ENCODE peak calls at places on chromosomes 11 and 22, in five cellular contexts. One of them, this sample, is unnamed. For H3K9me3, the result is how much of the 10 kb centered on the place peaks cover.

GRCh38 chr11:78812513-78813293 is 238.0 kb upstream of the NARS2 start:
- DNase-seq in CD4-positive, alpha-beta memory T cell: no peak
- DNase-seq in heart left ventricle: no peak
- DNase-seq in lower lobe of right lung: no peak
- DNase-seq in fibroblast of lung: no peak
- DNase-seq in this sample: no peak

GRCh38 chr11:120208777-120209176 is 2.1 kb upstream of the OAF start:
- DNase-seq in lower lobe of right lung: no peak
- DNase-seq in fibroblast of lung: peak
- DNase-seq in heart left ventricle: peak
- DNase-seq in CD4-positive, alpha-beta memory T cell: no peak
- DNase-seq in this sample: no peak

GRCh38 chr11:58466293-58466692 is 24.3 kb upstream of the OR5B12 start:
- DNase-seq in fibroblast of lung: no peak
- DNase-seq in CD4-positive, alpha-beta memory T cell: no peak
- DNase-seq in lower lobe of right lung: no peak
- DNase-seq in heart left ventricle: no peak
- DNase-seq in this sample: no peak

GRCh38 chr22:22508274-22509176 is at the start of gene ZNF280B:
- DNase-seq in heart left ventricle: peak
- DNase-seq in lower lobe of right lung: peak
- DNase-seq in CD4-positive, alpha-beta memory T cell: peak
- DNase-seq in fibroblast of lung: peak
- DNase-seq in this sample: peak

GRCh38 chr11:69641681-69642548 is 959 bp downstream of the CCND1 start:
- DNase-seq in CD4-positive, alpha-beta memory T cell: no peak
- DNase-seq in fibroblast of lung: no peak
- DNase-seq in lower lobe of right lung: no peak
- DNase-seq in heart left ventricle: no peak
- DNase-seq in this sample: no peak

GRCh38 chr11:4665424-4665823 is 21.6 kb downstream of the OR51E1 start:
- DNase-seq in heart left ventricle: no peak
- DNase-seq in lower lobe of right lung: no peak
- DNase-seq in CD4-positive, alpha-beta memory T cell: no peak
- DNase-seq in fibroblast of lung: peak
- DNase-seq in this sample: no peak

GRCh38 chr11:65559951-65560537 is 1.9 kb upstream of the LTBP3 start:
- DNase-seq in lower lobe of right lung: no peak
- DNase-seq in CD4-positive, alpha-beta memory T cell: no peak
- DNase-seq in heart left ventricle: no peak
- DNase-seq in fibroblast of lung: peak
- DNase-seq in this sample: no peak

GRCh38 chr11:121372671-121373429 is 79.3 kb upstream of the SORL1 start:
- DNase-seq in heart left ventricle: no peak
- DNase-seq in fibroblast of lung: no peak
- DNase-seq in lower lobe of right lung: no peak
- DNase-seq in CD4-positive, alpha-beta memory T cell: peak
- DNase-seq in this sample: no peak

GRCh38 chr11:76683496-76684095 is 13.0 kb upstream of the LRRC32 start:
- DNase-seq in lower lobe of right lung: no peak
- DNase-seq in fibroblast of lung: no peak
- DNase-seq in CD4-positive, alpha-beta memory T cell: no peak
- DNase-seq in heart left ventricle: no peak
- DNase-seq in this sample: no peak
- H3K9me3 ChIP-seq in lower lobe of right lung: under half
- H3K9me3 ChIP-seq in fibroblast of lung: under half
- H3K9me3 ChIP-seq in CD4-positive, alpha-beta memory T cell: under half
- H3K9me3 ChIP-seq in heart left ventricle: under half
- H3K9me3 ChIP-seq in this sample: under half

GRCh38 chr11:71066311-71066710 is 186.1 kb downstream of the SHANK2 start:
- DNase-seq in fibroblast of lung: no peak
- DNase-seq in CD4-positive, alpha-beta memory T cell: no peak
- DNase-seq in heart left ventricle: no peak
- DNase-seq in lower lobe of right lung: no peak
- DNase-seq in this sample: no peak

GRCh38 chr11:71065794-71066193 is 186.6 kb downstream of the SHANK2 start:
- DNase-seq in CD4-positive, alpha-beta memory T cell: no peak
- DNase-seq in fibroblast of lung: no peak
- DNase-seq in heart left ventricle: no peak
- DNase-seq in lower lobe of right lung: no peak
- DNase-seq in this sample: no peak

GRCh38 chr11:71064183-71064582 is 188.2 kb downstream of the SHANK2 start:
- DNase-seq in lower lobe of right lung: no peak
- DNase-seq in CD4-positive, alpha-beta memory T cell: no peak
- DNase-seq in heart left ventricle: no peak
- DNase-seq in fibroblast of lung: no peak
- DNase-seq in this sample: no peak

GRCh38 chr11:71063129-71063528 is 189.2 kb downstream of the SHANK2 start:
- DNase-seq in CD4-positive, alpha-beta memory T cell: no peak
- DNase-seq in heart left ventricle: no peak
- DNase-seq in lower lobe of right lung: no peak
- DNase-seq in fibroblast of lung: no peak
- DNase-seq in this sample: no peak

GRCh38 chr11:71064702-71065515 is 187.5 kb downstream of the SHANK2 start:
- DNase-seq in heart left ventricle: no peak
- DNase-seq in fibroblast of lung: no peak
- DNase-seq in lower lobe of right lung: no peak
- DNase-seq in CD4-positive, alpha-beta memory T cell: no peak
- DNase-seq in this sample: no peak
- H3K9me3 ChIP-seq in heart left ventricle: under half
- H3K9me3 ChIP-seq in fibroblast of lung: under half
- H3K9me3 ChIP-seq in lower lobe of right lung: under half
- H3K9me3 ChIP-seq in CD4-positive, alpha-beta memory T cell: under half
- H3K9me3 ChIP-seq in this sample: under half

DNA sequence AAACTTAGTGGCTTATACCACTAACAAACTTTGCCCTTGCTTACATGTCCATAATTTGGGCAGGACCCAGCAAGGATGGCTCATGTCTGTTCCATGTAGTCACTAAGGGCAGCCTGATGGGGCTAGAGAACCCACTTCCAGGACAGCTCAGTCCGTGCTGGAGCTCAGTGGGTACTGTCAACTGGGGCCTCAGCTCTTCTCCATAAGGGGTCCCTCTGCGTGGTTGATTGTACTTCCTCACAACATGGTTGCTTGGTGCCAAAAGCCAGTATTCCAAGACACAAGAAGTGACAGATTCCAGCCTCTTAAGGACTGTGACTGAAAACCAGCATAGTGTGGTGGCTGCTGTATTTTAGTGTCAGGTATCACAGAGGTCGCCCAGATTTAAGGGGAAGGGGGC is 675.2 kb downstream of the TBC1D22A start:
- DNase-seq in fibroblast of lung: no peak
- DNase-seq in heart left ventricle: no peak
- DNase-seq in lower lobe of right lung: no peak
- DNase-seq in CD4-positive, alpha-beta memory T cell: no peak
- DNase-seq in this sample: no peak
- H3K9me3 ChIP-seq in fibroblast of lung: under half
- H3K9me3 ChIP-seq in heart left ventricle: under half
- H3K9me3 ChIP-seq in lower lobe of right lung: under half
- H3K9me3 ChIP-seq in CD4-positive, alpha-beta memory T cell: under half
- H3K9me3 ChIP-seq in this sample: under half

DNA sequence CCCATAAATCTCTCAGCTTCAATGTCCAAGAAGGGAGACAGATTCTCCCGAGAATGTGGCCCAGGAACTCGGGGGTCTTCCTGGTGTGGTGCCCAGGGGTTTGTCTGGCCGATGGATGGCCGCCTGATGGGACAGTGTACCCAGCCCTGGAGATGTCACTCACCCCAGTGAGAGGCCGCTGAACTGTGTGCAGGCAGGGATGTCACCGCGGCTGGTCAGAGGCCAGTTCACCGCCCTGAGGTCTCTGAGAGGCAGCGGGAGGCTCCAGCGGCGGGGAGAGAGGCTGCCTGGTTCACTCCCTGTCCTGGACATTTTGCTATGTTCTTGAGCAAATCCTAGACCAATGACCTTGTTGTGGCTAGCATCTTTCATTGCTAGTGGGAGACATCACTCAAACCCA is 1349.5 kb downstream of the BRD1 start:
- DNase-seq in fibroblast of lung: no peak
- DNase-seq in lower lobe of right lung: peak
- DNase-seq in CD4-positive, alpha-beta memory T cell: no peak
- DNase-seq in heart left ventricle: no peak
- DNase-seq in this sample: no peak
- H3K9me3 ChIP-seq in fibroblast of lung: under half
- H3K9me3 ChIP-seq in lower lobe of right lung: under half
- H3K9me3 ChIP-seq in CD4-positive, alpha-beta memory T cell: under half
- H3K9me3 ChIP-seq in heart left ventricle: under half
- H3K9me3 ChIP-seq in this sample: under half

GRCh38 chr11:44029507-44029845 is 18.3 kb upstream of the ACCSL start:
- DNase-seq in CD4-positive, alpha-beta memory T cell: no peak
- DNase-seq in fibroblast of lung: no peak
- DNase-seq in heart left ventricle: no peak
- DNase-seq in lower lobe of right lung: no peak
- DNase-seq in this sample: no peak

GRCh38 chr11:44030996-44031395 is 16.8 kb upstream of the ACCSL start:
- DNase-seq in CD4-positive, alpha-beta memory T cell: no peak
- DNase-seq in fibroblast of lung: no peak
- DNase-seq in lower lobe of right lung: no peak
- DNase-seq in heart left ventricle: no peak
- DNase-seq in this sample: no peak

GRCh38 chr11:44030276-44030932 is 17.4 kb upstream of the ACCSL start:
- DNase-seq in fibroblast of lung: peak
- DNase-seq in heart left ventricle: peak
- DNase-seq in lower lobe of right lung: no peak
- DNase-seq in CD4-positive, alpha-beta memory T cell: no peak
- DNase-seq in this sample: no peak

GRCh38 chr11:44028401-44028800 is 19.4 kb upstream of the ACCSL start:
- DNase-seq in fibroblast of lung: no peak
- DNase-seq in CD4-positive, alpha-beta memory T cell: no peak
- DNase-seq in heart left ventricle: no peak
- DNase-seq in lower lobe of right lung: no peak
- DNase-seq in this sample: no peak

DNA sequence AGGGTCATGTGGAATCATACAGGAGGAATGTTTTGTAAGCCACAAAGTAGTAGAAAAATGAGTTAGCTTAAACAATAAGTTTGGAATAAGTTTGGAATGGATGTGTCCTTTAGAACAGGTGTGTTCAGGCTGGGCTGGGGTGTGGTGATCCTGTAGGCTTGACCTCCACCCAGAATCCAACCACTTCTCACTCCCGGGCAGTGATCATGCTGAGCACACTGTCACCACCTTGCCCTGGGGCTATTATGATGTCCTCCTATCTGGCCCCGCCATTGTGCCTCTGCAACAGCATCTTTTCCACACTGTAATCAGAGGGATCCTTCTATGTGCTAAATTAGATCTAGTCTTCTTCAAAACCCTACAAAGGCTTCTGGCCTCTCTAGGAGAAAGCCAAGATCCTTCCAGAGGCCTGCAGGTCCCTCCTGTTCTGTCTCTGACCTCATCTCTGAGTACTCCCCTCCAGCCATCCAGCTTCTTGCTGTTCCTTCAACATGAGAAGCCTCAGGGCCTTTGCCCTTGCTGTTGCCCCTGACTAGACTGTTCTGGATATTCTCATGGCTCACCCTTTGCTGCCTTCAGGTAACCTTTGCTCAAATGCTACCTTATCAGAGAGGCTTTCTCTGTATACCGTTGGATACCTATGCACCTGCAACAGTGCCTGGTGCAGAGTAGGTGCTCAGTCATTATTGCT is 18.8 kb upstream of the ACCSL start:
- DNase-seq in CD4-positive, alpha-beta memory T cell: no peak
- DNase-seq in heart left ventricle: no peak
- DNase-seq in fibroblast of lung: no peak
- DNase-seq in lower lobe of right lung: no peak
- DNase-seq in this sample: no peak
- H3K9me3 ChIP-seq in CD4-positive, alpha-beta memory T cell: under half
- H3K9me3 ChIP-seq in heart left ventricle: under half
- H3K9me3 ChIP-seq in fibroblast of lung: under half
- H3K9me3 ChIP-seq in lower lobe of right lung: under half
- H3K9me3 ChIP-seq in this sample: under half

DNA sequence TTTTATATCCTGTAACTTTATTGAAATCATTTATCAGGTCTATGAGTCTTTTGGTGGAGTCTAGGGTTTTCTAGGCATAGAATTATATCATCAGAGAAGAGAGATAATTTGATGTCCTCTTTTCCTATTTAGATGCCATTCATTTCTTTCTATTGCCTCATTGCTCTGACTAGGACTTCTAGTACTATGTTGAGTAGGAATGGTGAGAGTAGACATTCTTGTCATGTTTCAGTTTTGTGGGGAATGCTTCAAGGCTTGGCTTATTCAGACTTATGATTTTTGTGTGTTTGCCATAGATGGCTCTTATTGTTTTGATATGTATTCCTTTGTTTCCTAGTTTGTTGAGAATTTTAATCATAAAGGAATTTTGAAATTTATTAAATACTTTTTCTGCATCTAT is 1078.3 kb downstream of the FAM181B start:
- DNase-seq in heart left ventricle: no peak
- DNase-seq in fibroblast of lung: no peak
- DNase-seq in CD4-positive, alpha-beta memory T cell: no peak
- DNase-seq in lower lobe of right lung: no peak
- DNase-seq in this sample: no peak
- H3K9me3 ChIP-seq in heart left ventricle: under half
- H3K9me3 ChIP-seq in fibroblast of lung: under half
- H3K9me3 ChIP-seq in CD4-positive, alpha-beta memory T cell: under half
- H3K9me3 ChIP-seq in lower lobe of right lung: under half
- H3K9me3 ChIP-seq in this sample: under half

DNA sequence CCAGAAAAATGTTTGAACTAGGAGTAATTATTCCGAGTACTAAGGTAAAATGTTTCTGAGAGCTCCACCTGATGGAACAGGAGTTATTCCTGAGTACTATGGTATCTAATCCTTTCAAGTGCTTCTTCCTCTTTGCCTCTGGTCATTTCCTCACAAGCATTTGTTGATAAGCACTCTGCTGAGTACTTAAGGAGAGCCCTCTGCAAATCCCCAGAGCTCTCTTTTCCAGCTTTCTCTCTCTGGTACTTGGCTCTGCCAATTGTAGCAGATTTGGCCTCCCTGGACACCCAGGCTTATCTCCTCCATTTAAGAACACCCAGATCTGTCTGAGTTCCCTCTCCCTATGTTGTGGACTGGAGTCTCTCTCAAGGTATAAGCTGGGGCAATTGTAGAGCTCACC is 457.0 kb downstream of the MN1 start:
- DNase-seq in CD4-positive, alpha-beta memory T cell: no peak
- DNase-seq in heart left ventricle: no peak
- DNase-seq in lower lobe of right lung: no peak
- DNase-seq in fibroblast of lung: no peak
- DNase-seq in this sample: no peak
- H3K9me3 ChIP-seq in CD4-positive, alpha-beta memory T cell: under half
- H3K9me3 ChIP-seq in heart left ventricle: under half
- H3K9me3 ChIP-seq in lower lobe of right lung: under half
- H3K9me3 ChIP-seq in fibroblast of lung: under half
- H3K9me3 ChIP-seq in this sample: under half